ENCODE peak calls at places on chromosomes 4 and X, in eight cellular contexts. One of them, this sample, is unnamed.

GRCh38 chr4:80294206-80294605 is 27.7 kb downstream of the FGF5 start:
- DNase-seq in stimulated activated CD8-positive, alpha-beta memory T cell treated with anti-CD3 and anti-CD28 coated beads, Interleukin-4, amount 100 ng/mL, for 24 hours: no peak
- DNase-seq in activated CD4-positive, alpha-beta T cell treated with anti-CD3 and anti-CD28 coated beads, Interleukin-2, amount 50 U/mL, for 1 hour: no peak
- DNase-seq in SW480: no peak
- DNase-seq in A549: no peak
- DNase-seq in stromal cell of bone marrow: no peak
- DNase-seq in GM03348: no peak
- DNase-seq in nephron progenitor cell: no peak
- DNase-seq in this sample: no peak

GRCh38 chrX:119669424-119670037 is 23.4 kb downstream of the SEPTIN6 start:
- DNase-seq in stimulated activated CD8-positive, alpha-beta memory T cell treated with anti-CD3 and anti-CD28 coated beads, Interleukin-4, amount 100 ng/mL, for 24 hours: no peak
- DNase-seq in activated CD4-positive, alpha-beta T cell treated with anti-CD3 and anti-CD28 coated beads, Interleukin-2, amount 50 U/mL, for 1 hour: no peak
- DNase-seq in SW480: no peak
- DNase-seq in A549: no peak
- DNase-seq in stromal cell of bone marrow: no peak
- DNase-seq in GM03348: no peak
- DNase-seq in nephron progenitor cell: no peak
- DNase-seq in this sample: no peak

GRCh38 chr4:164012396-164013027 is 518.0 kb downstream of the TMA16 start:
- DNase-seq in stimulated activated CD8-positive, alpha-beta memory T cell treated with anti-CD3 and anti-CD28 coated beads, Interleukin-4, amount 100 ng/mL, for 24 hours: no peak
- DNase-seq in activated CD4-positive, alpha-beta T cell treated with anti-CD3 and anti-CD28 coated beads, Interleukin-2, amount 50 U/mL, for 1 hour: peak
- DNase-seq in SW480: peak
- DNase-seq in A549: no peak
- DNase-seq in stromal cell of bone marrow: no peak
- DNase-seq in GM03348: no peak
- DNase-seq in nephron progenitor cell: peak
- DNase-seq in this sample: peak

GRCh38 chrX:43618376-43619205 is 37.5 kb upstream of the MAOA start:
- DNase-seq in stimulated activated CD8-positive, alpha-beta memory T cell treated with anti-CD3 and anti-CD28 coated beads, Interleukin-4, amount 100 ng/mL, for 24 hours: no peak
- DNase-seq in activated CD4-positive, alpha-beta T cell treated with anti-CD3 and anti-CD28 coated beads, Interleukin-2, amount 50 U/mL, for 1 hour: no peak
- DNase-seq in SW480: no peak
- DNase-seq in A549: no peak
- DNase-seq in stromal cell of bone marrow: no peak
- DNase-seq in GM03348: no peak
- DNase-seq in nephron progenitor cell: no peak
- DNase-seq in this sample: no peak

GRCh38 chr4:152460488-152460887 is 75.4 kb downstream of the FBXW7 start:
- DNase-seq in stimulated activated CD8-positive, alpha-beta memory T cell treated with anti-CD3 and anti-CD28 coated beads, Interleukin-4, amount 100 ng/mL, for 24 hours: no peak
- DNase-seq in activated CD4-positive, alpha-beta T cell treated with anti-CD3 and anti-CD28 coated beads, Interleukin-2, amount 50 U/mL, for 1 hour: no peak
- DNase-seq in SW480: no peak
- DNase-seq in A549: no peak
- DNase-seq in stromal cell of bone marrow: peak
- DNase-seq in GM03348: peak
- DNase-seq in nephron progenitor cell: no peak
- DNase-seq in this sample: no peak

GRCh38 chrX:40952855-40953254 is 132.4 kb upstream of the USP9X start:
- DNase-seq in stimulated activated CD8-positive, alpha-beta memory T cell treated with anti-CD3 and anti-CD28 coated beads, Interleukin-4, amount 100 ng/mL, for 24 hours: no peak
- DNase-seq in activated CD4-positive, alpha-beta T cell treated with anti-CD3 and anti-CD28 coated beads, Interleukin-2, amount 50 U/mL, for 1 hour: no peak
- DNase-seq in SW480: no peak
- DNase-seq in A549: no peak
- DNase-seq in stromal cell of bone marrow: peak
- DNase-seq in GM03348: peak
- DNase-seq in nephron progenitor cell: no peak
- DNase-seq in this sample: no peak

GRCh38 chrX:57083143-57083542 is 38.2 kb downstream of the SPIN2B start:
- DNase-seq in stimulated activated CD8-positive, alpha-beta memory T cell treated with anti-CD3 and anti-CD28 coated beads, Interleukin-4, amount 100 ng/mL, for 24 hours: no peak
- DNase-seq in activated CD4-positive, alpha-beta T cell treated with anti-CD3 and anti-CD28 coated beads, Interleukin-2, amount 50 U/mL, for 1 hour: no peak
- DNase-seq in SW480: no peak
- DNase-seq in A549: no peak
- DNase-seq in stromal cell of bone marrow: no peak
- DNase-seq in GM03348: no peak
- DNase-seq in nephron progenitor cell: no peak
- DNase-seq in this sample: no peak

GRCh38 chrX:68571292-68572256 is 72.7 kb downstream of the YIPF6 start:
- DNase-seq in stimulated activated CD8-positive, alpha-beta memory T cell treated with anti-CD3 and anti-CD28 coated beads, Interleukin-4, amount 100 ng/mL, for 24 hours: no peak
- DNase-seq in activated CD4-positive, alpha-beta T cell treated with anti-CD3 and anti-CD28 coated beads, Interleukin-2, amount 50 U/mL, for 1 hour: no peak
- DNase-seq in SW480: peak
- DNase-seq in A549: peak
- DNase-seq in stromal cell of bone marrow: peak
- DNase-seq in GM03348: peak
- DNase-seq in nephron progenitor cell: no peak
- DNase-seq in this sample: no peak

GRCh38 chrX:69028006-69028760 is 137.1 kb downstream of the PJA1 start:
- DNase-seq in stimulated activated CD8-positive, alpha-beta memory T cell treated with anti-CD3 and anti-CD28 coated beads, Interleukin-4, amount 100 ng/mL, for 24 hours: no peak
- DNase-seq in activated CD4-positive, alpha-beta T cell treated with anti-CD3 and anti-CD28 coated beads, Interleukin-2, amount 50 U/mL, for 1 hour: no peak
- DNase-seq in SW480: no peak
- DNase-seq in A549: no peak
- DNase-seq in stromal cell of bone marrow: no peak
- DNase-seq in GM03348: no peak
- DNase-seq in nephron progenitor cell: no peak
- DNase-seq in this sample: no peak

GRCh38 chrX:44071847-44072545 is 98.8 kb upstream of the NDP start:
- DNase-seq in stimulated activated CD8-positive, alpha-beta memory T cell treated with anti-CD3 and anti-CD28 coated beads, Interleukin-4, amount 100 ng/mL, for 24 hours: no peak
- DNase-seq in activated CD4-positive, alpha-beta T cell treated with anti-CD3 and anti-CD28 coated beads, Interleukin-2, amount 50 U/mL, for 1 hour: no peak
- DNase-seq in SW480: peak
- DNase-seq in A549: peak
- DNase-seq in stromal cell of bone marrow: peak
- DNase-seq in GM03348: peak
- DNase-seq in nephron progenitor cell: no peak
- DNase-seq in this sample: no peak

GRCh38 chr4:137310156-137310555 is 222.1 kb downstream of the PCDH18 start:
- DNase-seq in stimulated activated CD8-positive, alpha-beta memory T cell treated with anti-CD3 and anti-CD28 coated beads, Interleukin-4, amount 100 ng/mL, for 24 hours: no peak
- DNase-seq in activated CD4-positive, alpha-beta T cell treated with anti-CD3 and anti-CD28 coated beads, Interleukin-2, amount 50 U/mL, for 1 hour: no peak
- DNase-seq in SW480: no peak
- DNase-seq in A549: no peak
- DNase-seq in stromal cell of bone marrow: no peak
- DNase-seq in GM03348: no peak
- DNase-seq in nephron progenitor cell: no peak
- DNase-seq in this sample: no peak

GRCh38 chr4:1515763-1516162 is 109.5 kb upstream of the NKX1-1 start:
- DNase-seq in stimulated activated CD8-positive, alpha-beta memory T cell treated with anti-CD3 and anti-CD28 coated beads, Interleukin-4, amount 100 ng/mL, for 24 hours: no peak
- DNase-seq in activated CD4-positive, alpha-beta T cell treated with anti-CD3 and anti-CD28 coated beads, Interleukin-2, amount 50 U/mL, for 1 hour: no peak
- DNase-seq in SW480: no peak
- DNase-seq in A549: no peak
- DNase-seq in stromal cell of bone marrow: no peak
- DNase-seq in GM03348: no peak
- DNase-seq in nephron progenitor cell: no peak
- DNase-seq in this sample: no peak

GRCh38 chrX:7996414-7996813 is 69.2 kb upstream of the PNPLA4 start:
- DNase-seq in stimulated activated CD8-positive, alpha-beta memory T cell treated with anti-CD3 and anti-CD28 coated beads, Interleukin-4, amount 100 ng/mL, for 24 hours: no peak
- DNase-seq in activated CD4-positive, alpha-beta T cell treated with anti-CD3 and anti-CD28 coated beads, Interleukin-2, amount 50 U/mL, for 1 hour: peak
- DNase-seq in SW480: peak
- DNase-seq in A549: no peak
- DNase-seq in stromal cell of bone marrow: peak
- DNase-seq in GM03348: peak
- DNase-seq in nephron progenitor cell: peak
- DNase-seq in this sample: peak

GRCh38 chr4:21181716-21182115 is 481.5 kb downstream of the PACRGL start:
- DNase-seq in stimulated activated CD8-positive, alpha-beta memory T cell treated with anti-CD3 and anti-CD28 coated beads, Interleukin-4, amount 100 ng/mL, for 24 hours: no peak
- DNase-seq in activated CD4-positive, alpha-beta T cell treated with anti-CD3 and anti-CD28 coated beads, Interleukin-2, amount 50 U/mL, for 1 hour: no peak
- DNase-seq in SW480: no peak
- DNase-seq in A549: no peak
- DNase-seq in stromal cell of bone marrow: no peak
- DNase-seq in GM03348: no peak
- DNase-seq in nephron progenitor cell: no peak
- DNase-seq in this sample: no peak

GRCh38 chrX:34764842-34765241 is 107.8 kb upstream of the TMEM47 start:
- DNase-seq in stimulated activated CD8-positive, alpha-beta memory T cell treated with anti-CD3 and anti-CD28 coated beads, Interleukin-4, amount 100 ng/mL, for 24 hours: no peak
- DNase-seq in activated CD4-positive, alpha-beta T cell treated with anti-CD3 and anti-CD28 coated beads, Interleukin-2, amount 50 U/mL, for 1 hour: no peak
- DNase-seq in SW480: peak
- DNase-seq in A549: no peak
- DNase-seq in stromal cell of bone marrow: no peak
- DNase-seq in GM03348: no peak
- DNase-seq in nephron progenitor cell: no peak
- DNase-seq in this sample: no peak

GRCh38 chr4:153438916-153439756 is 27.0 kb upstream of the TMEM131L start:
- DNase-seq in stimulated activated CD8-positive, alpha-beta memory T cell treated with anti-CD3 and anti-CD28 coated beads, Interleukin-4, amount 100 ng/mL, for 24 hours: peak
- DNase-seq in activated CD4-positive, alpha-beta T cell treated with anti-CD3 and anti-CD28 coated beads, Interleukin-2, amount 50 U/mL, for 1 hour: peak
- DNase-seq in SW480: no peak
- DNase-seq in A549: no peak
- DNase-seq in stromal cell of bone marrow: no peak
- DNase-seq in GM03348: no peak
- DNase-seq in nephron progenitor cell: no peak
- DNase-seq in this sample: no peak

GRCh38 chrX:9829308-9830267 is 43.4 kb downstream of the SHROOM2 start:
- DNase-seq in stimulated activated CD8-positive, alpha-beta memory T cell treated with anti-CD3 and anti-CD28 coated beads, Interleukin-4, amount 100 ng/mL, for 24 hours: no peak
- DNase-seq in activated CD4-positive, alpha-beta T cell treated with anti-CD3 and anti-CD28 coated beads, Interleukin-2, amount 50 U/mL, for 1 hour: no peak
- DNase-seq in SW480: peak
- DNase-seq in A549: peak
- DNase-seq in stromal cell of bone marrow: no peak
- DNase-seq in GM03348: no peak
- DNase-seq in nephron progenitor cell: no peak
- DNase-seq in this sample: no peak

GRCh38 chrX:132491191-132491590 is 2.4 kb upstream of the MBNL3 start:
- DNase-seq in stimulated activated CD8-positive, alpha-beta memory T cell treated with anti-CD3 and anti-CD28 coated beads, Interleukin-4, amount 100 ng/mL, for 24 hours: no peak
- DNase-seq in activated CD4-positive, alpha-beta T cell treated with anti-CD3 and anti-CD28 coated beads, Interleukin-2, amount 50 U/mL, for 1 hour: no peak
- DNase-seq in SW480: peak
- DNase-seq in A549: no peak
- DNase-seq in stromal cell of bone marrow: no peak
- DNase-seq in GM03348: no peak
- DNase-seq in nephron progenitor cell: no peak
- DNase-seq in this sample: peak

GRCh38 chr4:41505161-41505653 is 32.8 kb upstream of the LIMCH1 start:
- DNase-seq in stimulated activated CD8-positive, alpha-beta memory T cell treated with anti-CD3 and anti-CD28 coated beads, Interleukin-4, amount 100 ng/mL, for 24 hours: no peak
- DNase-seq in activated CD4-positive, alpha-beta T cell treated with anti-CD3 and anti-CD28 coated beads, Interleukin-2, amount 50 U/mL, for 1 hour: no peak
- DNase-seq in SW480: no peak
- DNase-seq in A549: no peak
- DNase-seq in stromal cell of bone marrow: peak
- DNase-seq in GM03348: peak
- DNase-seq in nephron progenitor cell: no peak
- DNase-seq in this sample: no peak

GRCh38 chr4:924107-925096 is 7.7 kb downstream of the GAK start:
- DNase-seq in stimulated activated CD8-positive, alpha-beta memory T cell treated with anti-CD3 and anti-CD28 coated beads, Interleukin-4, amount 100 ng/mL, for 24 hours: no peak
- DNase-seq in activated CD4-positive, alpha-beta T cell treated with anti-CD3 and anti-CD28 coated beads, Interleukin-2, amount 50 U/mL, for 1 hour: no peak
- DNase-seq in SW480: no peak
- DNase-seq in A549: no peak
- DNase-seq in stromal cell of bone marrow: no peak
- DNase-seq in GM03348: no peak
- DNase-seq in nephron progenitor cell: no peak
- DNase-seq in this sample: no peak

GRCh38 chrX:39756086-39756883 is 341.5 kb downstream of the BCOR start:
- DNase-seq in stimulated activated CD8-positive, alpha-beta memory T cell treated with anti-CD3 and anti-CD28 coated beads, Interleukin-4, amount 100 ng/mL, for 24 hours: no peak
- DNase-seq in activated CD4-positive, alpha-beta T cell treated with anti-CD3 and anti-CD28 coated beads, Interleukin-2, amount 50 U/mL, for 1 hour: no peak
- DNase-seq in SW480: no peak
- DNase-seq in A549: no peak
- DNase-seq in stromal cell of bone marrow: no peak
- DNase-seq in GM03348: no peak
- DNase-seq in nephron progenitor cell: no peak
- DNase-seq in this sample: no peak

GRCh38 chrX:121150217-121150616 is 102.8 kb downstream of the GLUD2 start:
- DNase-seq in stimulated activated CD8-positive, alpha-beta memory T cell treated with anti-CD3 and anti-CD28 coated beads, Interleukin-4, amount 100 ng/mL, for 24 hours: no peak
- DNase-seq in activated CD4-positive, alpha-beta T cell treated with anti-CD3 and anti-CD28 coated beads, Interleukin-2, amount 50 U/mL, for 1 hour: no peak
- DNase-seq in SW480: no peak
- DNase-seq in A549: no peak
- DNase-seq in stromal cell of bone marrow: no peak
- DNase-seq in GM03348: no peak
- DNase-seq in nephron progenitor cell: no peak
- DNase-seq in this sample: no peak

GRCh38 chr4:180098601-180099000 is 2144.6 kb upstream of the TENM3 start:
- DNase-seq in stimulated activated CD8-positive, alpha-beta memory T cell treated with anti-CD3 and anti-CD28 coated beads, Interleukin-4, amount 100 ng/mL, for 24 hours: no peak
- DNase-seq in activated CD4-positive, alpha-beta T cell treated with anti-CD3 and anti-CD28 coated beads, Interleukin-2, amount 50 U/mL, for 1 hour: no peak
- DNase-seq in SW480: no peak
- DNase-seq in A549: no peak
- DNase-seq in stromal cell of bone marrow: no peak
- DNase-seq in GM03348: no peak
- DNase-seq in nephron progenitor cell: no peak
- DNase-seq in this sample: no peak

GRCh38 chr4:74534121-74534520 is 89.2 kb downstream of the AREG start:
- DNase-seq in stimulated activated CD8-positive, alpha-beta memory T cell treated with anti-CD3 and anti-CD28 coated beads, Interleukin-4, amount 100 ng/mL, for 24 hours: no peak
- DNase-seq in activated CD4-positive, alpha-beta T cell treated with anti-CD3 and anti-CD28 coated beads, Interleukin-2, amount 50 U/mL, for 1 hour: no peak
- DNase-seq in SW480: no peak
- DNase-seq in A549: no peak
- DNase-seq in stromal cell of bone marrow: no peak
- DNase-seq in GM03348: no peak
- DNase-seq in nephron progenitor cell: no peak
- DNase-seq in this sample: peak

GRCh38 chr4:74997942-74998341 is 65.0 kb downstream of the PARM1 start:
- DNase-seq in stimulated activated CD8-positive, alpha-beta memory T cell treated with anti-CD3 and anti-CD28 coated beads, Interleukin-4, amount 100 ng/mL, for 24 hours: no peak
- DNase-seq in activated CD4-positive, alpha-beta T cell treated with anti-CD3 and anti-CD28 coated beads, Interleukin-2, amount 50 U/mL, for 1 hour: no peak
- DNase-seq in SW480: no peak
- DNase-seq in A549: no peak
- DNase-seq in stromal cell of bone marrow: no peak
- DNase-seq in GM03348: no peak
- DNase-seq in nephron progenitor cell: no peak
- DNase-seq in this sample: no peak

GRCh38 chrX:47578692-47579091 is 3.5 kb upstream of the TIMP1 start:
- DNase-seq in stimulated activated CD8-positive, alpha-beta memory T cell treated with anti-CD3 and anti-CD28 coated beads, Interleukin-4, amount 100 ng/mL, for 24 hours: no peak
- DNase-seq in activated CD4-positive, alpha-beta T cell treated with anti-CD3 and anti-CD28 coated beads, Interleukin-2, amount 50 U/mL, for 1 hour: no peak
- DNase-seq in SW480: no peak
- DNase-seq in A549: no peak
- DNase-seq in stromal cell of bone marrow: no peak
- DNase-seq in GM03348: no peak
- DNase-seq in nephron progenitor cell: no peak
- DNase-seq in this sample: no peak

GRCh38 chr4:133865606-133866327 is 335.8 kb downstream of the PABPC4L start:
- DNase-seq in stimulated activated CD8-positive, alpha-beta memory T cell treated with anti-CD3 and anti-CD28 coated beads, Interleukin-4, amount 100 ng/mL, for 24 hours: no peak
- DNase-seq in activated CD4-positive, alpha-beta T cell treated with anti-CD3 and anti-CD28 coated beads, Interleukin-2, amount 50 U/mL, for 1 hour: no peak
- DNase-seq in SW480: no peak
- DNase-seq in A549: peak
- DNase-seq in stromal cell of bone marrow: peak
- DNase-seq in GM03348: peak
- DNase-seq in nephron progenitor cell: no peak
- DNase-seq in this sample: no peak

GRCh38 chrX:12949927-12950656 is 24.8 kb upstream of the TMSB4X start:
- DNase-seq in stimulated activated CD8-positive, alpha-beta memory T cell treated with anti-CD3 and anti-CD28 coated beads, Interleukin-4, amount 100 ng/mL, for 24 hours: peak
- DNase-seq in activated CD4-positive, alpha-beta T cell treated with anti-CD3 and anti-CD28 coated beads, Interleukin-2, amount 50 U/mL, for 1 hour: peak
- DNase-seq in SW480: peak
- DNase-seq in A549: no peak
- DNase-seq in stromal cell of bone marrow: peak
- DNase-seq in GM03348: peak
- DNase-seq in nephron progenitor cell: no peak
- DNase-seq in this sample: no peak

GRCh38 chr4:186587416-186588018 is 32.1 kb upstream of the MTNR1A start:
- DNase-seq in stimulated activated CD8-positive, alpha-beta memory T cell treated with anti-CD3 and anti-CD28 coated beads, Interleukin-4, amount 100 ng/mL, for 24 hours: peak
- DNase-seq in activated CD4-positive, alpha-beta T cell treated with anti-CD3 and anti-CD28 coated beads, Interleukin-2, amount 50 U/mL, for 1 hour: peak
- DNase-seq in SW480: peak
- DNase-seq in A549: peak
- DNase-seq in stromal cell of bone marrow: peak
- DNase-seq in GM03348: peak
- DNase-seq in nephron progenitor cell: peak
- DNase-seq in this sample: peak

GRCh38 chrX:74510401-74510800 is 89.1 kb downstream of the SLC16A2 start:
- DNase-seq in stimulated activated CD8-positive, alpha-beta memory T cell treated with anti-CD3 and anti-CD28 coated beads, Interleukin-4, amount 100 ng/mL, for 24 hours: no peak
- DNase-seq in activated CD4-positive, alpha-beta T cell treated with anti-CD3 and anti-CD28 coated beads, Interleukin-2, amount 50 U/mL, for 1 hour: no peak
- DNase-seq in SW480: no peak
- DNase-seq in A549: no peak
- DNase-seq in stromal cell of bone marrow: no peak
- DNase-seq in GM03348: no peak
- DNase-seq in nephron progenitor cell: no peak
- DNase-seq in this sample: no peak

GRCh38 chrX:74804574-74804973 is 120.7 kb downstream of the NEXMIF start:
- DNase-seq in stimulated activated CD8-positive, alpha-beta memory T cell treated with anti-CD3 and anti-CD28 coated beads, Interleukin-4, amount 100 ng/mL, for 24 hours: no peak
- DNase-seq in activated CD4-positive, alpha-beta T cell treated with anti-CD3 and anti-CD28 coated beads, Interleukin-2, amount 50 U/mL, for 1 hour: no peak
- DNase-seq in SW480: no peak
- DNase-seq in A549: no peak
- DNase-seq in stromal cell of bone marrow: no peak
- DNase-seq in GM03348: no peak
- DNase-seq in nephron progenitor cell: no peak
- DNase-seq in this sample: no peak

GRCh38 chr4:23828779-23829178 is 61.1 kb downstream of the PPARGC1A start:
- DNase-seq in stimulated activated CD8-positive, alpha-beta memory T cell treated with anti-CD3 and anti-CD28 coated beads, Interleukin-4, amount 100 ng/mL, for 24 hours: no peak
- DNase-seq in activated CD4-positive, alpha-beta T cell treated with anti-CD3 and anti-CD28 coated beads, Interleukin-2, amount 50 U/mL, for 1 hour: no peak
- DNase-seq in SW480: no peak
- DNase-seq in A549: no peak
- DNase-seq in stromal cell of bone marrow: no peak
- DNase-seq in GM03348: no peak
- DNase-seq in nephron progenitor cell: no peak
- DNase-seq in this sample: no peak

GRCh38 chrX:130024127-130024526 is 41.7 kb downstream of the BCORL1 start:
- DNase-seq in stimulated activated CD8-positive, alpha-beta memory T cell treated with anti-CD3 and anti-CD28 coated beads, Interleukin-4, amount 100 ng/mL, for 24 hours: peak
- DNase-seq in activated CD4-positive, alpha-beta T cell treated with anti-CD3 and anti-CD28 coated beads, Interleukin-2, amount 50 U/mL, for 1 hour: peak
- DNase-seq in SW480: peak
- DNase-seq in A549: peak
- DNase-seq in stromal cell of bone marrow: peak
- DNase-seq in GM03348: peak
- DNase-seq in nephron progenitor cell: peak
- DNase-seq in this sample: peak

GRCh38 chr4:47010347-47011188 is 17.2 kb upstream of the GABRA4 start:
- DNase-seq in stimulated activated CD8-positive, alpha-beta memory T cell treated with anti-CD3 and anti-CD28 coated beads, Interleukin-4, amount 100 ng/mL, for 24 hours: no peak
- DNase-seq in activated CD4-positive, alpha-beta T cell treated with anti-CD3 and anti-CD28 coated beads, Interleukin-2, amount 50 U/mL, for 1 hour: no peak
- DNase-seq in SW480: peak
- DNase-seq in A549: no peak
- DNase-seq in stromal cell of bone marrow: no peak
- DNase-seq in GM03348: no peak
- DNase-seq in nephron progenitor cell: no peak
- DNase-seq in this sample: no peak

This sample was measured in Caco-2.